ENCODE peak calls at places on chromosome 16, in five cellular contexts. B is neuronal stem cell, Z is mesenchymal stem cell, K is H1, V is trophoblast cell. P is an unnamed sample.

GRCh38 chr16:64586756-64587155 is 535.1 kb downstream of the CDH11 start:
- DNase-seq in B (no peak), Z (peak; percentile 18), K (no peak), V (no peak), P (no peak)

GRCh38 chr16:85659805-85660511 is 28.8 kb downstream of the GINS2 start:
- DNase-seq in B (peak; percentile 68), Z (peak; percentile 67), K (peak; percentile 98), V (peak; percentile 60), P (peak; percentile 85)

GRCh38 chr16:68257251-68257905 is 6.9 kb upstream of the SLC7A6 start:
- DNase-seq in B (no peak), Z (no peak), K (no peak), V (no peak), P (no peak)

GRCh38 chr16:14325921-14326401 is 254.8 kb downstream of the MRTFB start:
- DNase-seq in B (no peak), Z (no peak), K (no peak), V (no peak), P (no peak)

GRCh38 chr16:81553080-81553813 is 108.6 kb downstream of the CMIP start:
- DNase-seq in B (no peak), Z (no peak), K (no peak), V (no peak), P (no peak)

GRCh38 chr16:19757026-19757425 is 39.0 kb downstream of the IQCK start:
- DNase-seq in B (no peak), Z (no peak), K (no peak), V (no peak), P (no peak)

GRCh38 chr16:75351183-75351582 is 82.1 kb downstream of the CFDP1 start:
- DNase-seq in B (no peak), Z (peak; percentile 84), K (no peak), V (no peak), P (no peak)

GRCh38 chr16:23324727-23325126 is 22.6 kb downstream of the SCNN1B start:
- DNase-seq in B (no peak), Z (no peak), K (no peak), V (no peak), P (no peak)

GRCh38 chr16:27776556-27776955 is 226.6 kb downstream of the KATNIP start:
- DNase-seq in B (no peak), Z (no peak), K (no peak), V (no peak), P (no peak)

GRCh38 chr16:60989592-60989991 is 1046.6 kb downstream of the CDH8 start:
- DNase-seq in B (no peak), Z (no peak), K (no peak), V (no peak), P (no peak)

GRCh38 chr16:57757883-57758282 is 22.3 kb downstream of the KATNB1 start:
- DNase-seq in B (no peak), Z (no peak), K (no peak), V (no peak), P (no peak)

GRCh38 chr16:57409870-57410585 is 5.5 kb downstream of the CCL17 start:
- DNase-seq in B (no peak), Z (no peak), K (no peak), V (peak; percentile 69), P (peak; percentile 38)

GRCh38 chr16:68064791-68065365 is 20.3 kb upstream of the NFATC3 start:
- DNase-seq in B (no peak), Z (peak; percentile 72), K (peak; percentile 85), V (peak; percentile 86), P (peak; percentile 77)

GRCh38 chr16:74626741-74627416 is 20.0 kb upstream of the GLG1 start:
- DNase-seq in B (no peak), Z (no peak), K (no peak), V (no peak), P (no peak)

GRCh38 chr16:75794426-75794825 is 68.1 kb upstream of the CPHXL start:
- DNase-seq in B (no peak), Z (no peak), K (no peak), V (peak; percentile 4), P (no peak)

GRCh38 chr16:60419859-60420258 is 1616.4 kb downstream of the CDH8 start:
- DNase-seq in B (no peak), Z (no peak), K (no peak), V (no peak), P (no peak)

GRCh38 chr16:28524544-28525179 is 14.1 kb downstream of the NUPR1 start:
- DNase-seq in B (no peak), Z (no peak), K (no peak), V (peak; percentile 49), P (no peak)

GRCh38 chr16:7137560-7138330 is 194.9 kb upstream of the RBFOX1 start:
- DNase-seq in B (no peak), Z (no peak), K (no peak), V (peak; percentile 84), P (no peak)

GRCh38 chr16:21235199-21235585 is 1.7 kb downstream of the ANKS4B start:
- DNase-seq in B (no peak), Z (no peak), K (no peak), V (no peak), P (no peak)
- H2BK12ac ChIP-seq in B (no peak overlapping the region), Z (no peak overlapping the region), K (no peak overlapping the region), V (no peak overlapping the region), P (no peak overlapping the region)

GRCh38 chr16:4852221-4852872 is 5.1 kb downstream of the UBN1 start:
- DNase-seq in B (no peak), Z (peak; percentile 30), K (no peak), V (peak; percentile 6), P (no peak)

GRCh38 chr16:4847774-4848587 is 700 bp downstream of the UBN1 start:
- DNase-seq in B (peak; percentile 6), Z (peak; percentile 84), K (no peak), V (peak; percentile 71), P (peak; percentile 38)

GRCh38 chr16:4850211-4850610 is 2.9 kb downstream of the UBN1 start:
- DNase-seq in B (no peak), Z (peak; percentile 15), K (no peak), V (no peak), P (no peak)

GRCh38 chr16:4846503-4846900 is 586 bp downstream of the GLYR1 start:
- DNase-seq in B (no peak), Z (peak; percentile 90), K (no peak), V (peak; percentile 75), P (peak; percentile 32)

DNA sequence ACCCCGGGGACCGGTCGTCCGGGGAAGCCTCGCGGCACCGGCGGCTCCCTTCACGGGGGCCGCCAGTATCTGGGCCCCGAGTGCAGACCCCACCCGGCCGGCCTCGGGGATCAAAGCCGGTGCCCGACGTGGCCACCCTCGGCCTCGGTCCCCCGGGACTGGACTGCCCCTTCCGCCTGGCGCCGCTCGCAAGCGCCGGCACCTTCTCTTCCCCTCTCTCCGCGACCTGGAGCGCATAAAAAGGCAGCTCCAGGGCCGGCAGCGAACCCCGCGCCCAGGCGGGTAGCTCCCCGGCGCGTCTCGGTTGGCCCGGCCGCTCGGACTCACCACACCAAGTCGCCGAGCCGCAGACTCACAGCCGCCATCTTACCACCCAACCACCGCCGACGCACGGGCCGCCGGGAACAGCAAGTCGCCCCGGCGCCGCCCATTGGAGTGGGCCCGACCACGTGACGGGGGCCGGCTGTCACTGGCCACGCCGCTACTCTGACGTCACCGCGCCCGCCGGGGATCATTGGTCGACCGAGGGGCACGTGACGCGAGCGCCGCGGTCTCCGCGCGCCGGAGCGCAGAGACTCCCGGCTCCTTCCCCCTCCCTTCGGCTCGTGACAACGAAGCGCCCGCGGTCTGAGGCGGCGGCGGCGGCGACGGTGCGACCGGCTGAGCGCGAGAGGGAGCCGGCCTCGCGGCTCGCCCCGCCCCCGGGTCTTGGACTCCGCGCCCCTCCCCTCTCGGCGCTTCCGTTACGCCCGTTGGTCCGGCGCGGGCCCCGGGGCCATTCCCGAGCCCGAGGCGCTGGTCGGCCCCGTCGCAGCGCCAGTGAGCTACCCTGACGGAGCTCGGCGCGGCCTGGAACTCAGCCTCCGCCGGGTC is at the start of the genes GLYR1 and UBN1:
- DNase-seq in B (peak; percentile 97), Z (peak; percentile 97), K (peak; percentile 100), V (peak; percentile 99), P (peak; percentile 98)
- H3K23ac ChIP-seq in B (peak within 1 kb of the TSS; percentile 85), Z (peak within 1 kb of the TSS; percentile 77), K (no peak within 1 kb of the TSS), V (no peak within 1 kb of the TSS), P (no peak within 1 kb of the TSS)

DNA sequence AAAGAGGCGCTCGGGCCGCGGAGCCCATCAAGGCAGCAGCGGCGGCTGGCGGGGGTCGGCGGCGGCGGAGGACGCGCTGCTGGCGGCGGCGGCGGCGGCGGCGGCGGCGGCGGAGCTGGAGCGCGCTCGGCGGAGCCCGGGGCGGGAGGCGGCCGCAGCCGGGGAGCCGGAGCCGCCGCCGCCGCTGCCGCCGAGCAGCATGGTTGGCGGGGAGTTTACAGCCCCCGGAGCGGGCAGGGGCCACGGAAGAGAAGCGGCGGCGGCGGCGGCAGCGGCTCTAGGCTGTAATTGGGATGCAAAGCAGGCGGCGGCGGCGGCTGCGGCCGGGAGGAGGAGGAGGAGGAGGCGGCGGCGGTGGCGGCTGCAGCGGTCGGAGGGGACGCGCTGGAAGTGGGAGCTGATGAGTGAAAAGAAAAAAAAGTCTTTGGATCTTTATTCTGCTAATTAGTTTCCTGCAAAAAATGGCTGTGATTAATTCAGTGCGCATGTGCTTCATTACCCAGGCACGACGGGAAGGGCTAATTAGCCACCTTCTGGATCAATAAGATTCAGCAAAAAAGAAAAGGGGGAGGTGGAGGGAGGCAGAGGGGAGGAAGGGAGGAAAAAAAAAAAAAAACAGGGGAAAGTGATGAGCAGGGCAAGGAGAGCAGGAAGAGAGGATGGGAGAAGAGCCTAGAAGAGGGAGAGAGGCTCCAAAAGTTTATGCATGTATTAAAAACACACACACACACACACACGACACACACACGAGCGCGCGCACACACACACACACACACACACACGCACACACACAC is 10.9 kb upstream of the ZFHX3 start:
- DNase-seq in B (peak; percentile 77), Z (peak; percentile 60), K (peak; percentile 69), V (peak; percentile 48), P (no peak)
- H2BK12ac ChIP-seq in B (no peak overlapping the region), Z (no peak overlapping the region), K (peak overlapping the region; percentile 60), V (peak overlapping the region; percentile 30), P (no peak overlapping the region)

GRCh38 chr16:88535181-88535856 is 34.9 kb upstream of the ZC3H18 start:
- DNase-seq in B (no peak), Z (no peak), K (no peak), V (no peak), P (peak; percentile 31)
- H3K23ac ChIP-seq in B (peak overlapping the region; percentile 4), Z (peak overlapping the region; percentile 79), K (no peak overlapping the region), V (no peak overlapping the region), P (no peak overlapping the region)

DNA sequence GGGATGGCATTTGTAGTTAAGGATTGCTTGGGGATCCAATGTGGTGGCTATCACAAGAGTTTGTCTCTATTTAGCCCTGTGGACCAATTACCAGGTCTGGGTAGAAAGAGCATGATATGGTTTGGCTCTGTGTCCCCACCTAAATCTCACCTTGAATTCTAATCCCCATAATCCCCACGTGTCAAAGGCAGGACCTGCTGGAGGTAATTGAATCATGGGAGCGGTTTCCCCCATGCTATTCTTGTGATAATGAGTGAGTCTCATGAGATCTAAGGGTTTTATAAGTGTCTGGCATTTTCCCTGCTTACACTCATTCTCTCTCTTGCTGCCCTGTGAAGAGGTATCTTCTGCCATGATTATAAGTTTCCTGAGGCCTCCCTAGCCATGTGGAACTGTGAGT is 86.4 kb upstream of the HS3ST4 start:
- DNase-seq in B (no peak), Z (no peak), K (no peak), V (no peak), P (no peak)
- H2BK12ac ChIP-seq in B (no peak overlapping the region), Z (no peak overlapping the region), K (no peak overlapping the region), V (no peak overlapping the region), P (no peak overlapping the region)

GRCh38 chr16:86730597-86730996 is 152.2 kb downstream of the FOXL1 start:
- DNase-seq in B (no peak), Z (no peak), K (no peak), V (no peak), P (no peak)

GRCh38 chr16:86734559-86735480 is 156.5 kb downstream of the FOXL1 start:
- DNase-seq in B (no peak), Z (no peak), K (no peak), V (no peak), P (peak; percentile 52)

GRCh38 chr16:86733526-86734254 is 155.3 kb downstream of the FOXL1 start:
- DNase-seq in B (no peak), Z (no peak), K (no peak), V (no peak), P (peak; percentile 90)

GRCh38 chr16:86730086-86730485 is 151.7 kb downstream of the FOXL1 start:
- DNase-seq in B (no peak), Z (no peak), K (no peak), V (no peak), P (no peak)

GRCh38 chr16:86732621-86733297 is 154.4 kb downstream of the FOXL1 start:
- DNase-seq in B (peak; percentile 46), Z (peak; percentile 27), K (peak; percentile 72), V (no peak), P (peak; percentile 74)
- H3K23ac ChIP-seq in B (no peak overlapping the region), Z (no peak overlapping the region), K (no peak overlapping the region), V (no peak overlapping the region), P (no peak overlapping the region)

P was measured in H9.